ENCODE peak calls at places on chromosome 21, in ten cellular contexts. One of them, this sample, is unnamed.
A peak's percentile ranks its signal among the peaks of the same experiment; 100 is the strongest.

GRCh38 chr21:30714436-30714835 is 4.1 kb downstream of the KRTAP21-3 start:
- DNase-seq in body of pancreas: no peak
- DNase-seq in activated CD8-positive, alpha-beta T cell treated with anti-CD3 and anti-CD28 coated beads for 36 hours: no peak
- DNase-seq in fibroblast of lung: no peak
- DNase-seq in A549: no peak
- DNase-seq in pancreas: no peak
- DNase-seq in upper lobe of right lung: no peak
- DNase-seq in type B pancreatic cell: no peak
- DNase-seq in HFF-Myc: no peak
- DNase-seq in lower lobe of right lung: no peak
- DNase-seq in this sample: no peak

GRCh38 chr21:15688809-15689208 is 41.0 kb upstream of the USP25 start:
- DNase-seq in HFF-Myc: no peak
- DNase-seq in activated CD8-positive, alpha-beta T cell treated with anti-CD3 and anti-CD28 coated beads for 36 hours: no peak
- DNase-seq in A549: no peak
- DNase-seq in upper lobe of right lung: no peak
- DNase-seq in body of pancreas: no peak
- DNase-seq in fibroblast of lung: peak; percentile 33
- DNase-seq in type B pancreatic cell: no peak
- DNase-seq in pancreas: no peak
- DNase-seq in lower lobe of right lung: no peak
- DNase-seq in this sample: no peak

GRCh38 chr21:24693779-24694178 is 913.5 kb downstream of the MRPL39 start:
- DNase-seq in lower lobe of right lung: no peak
- DNase-seq in type B pancreatic cell: no peak
- DNase-seq in activated CD8-positive, alpha-beta T cell treated with anti-CD3 and anti-CD28 coated beads for 36 hours: no peak
- DNase-seq in HFF-Myc: no peak
- DNase-seq in A549: no peak
- DNase-seq in body of pancreas: no peak
- DNase-seq in fibroblast of lung: peak; percentile 14
- DNase-seq in upper lobe of right lung: no peak
- DNase-seq in pancreas: no peak
- DNase-seq in this sample: no peak

GRCh38 chr21:33461538-33462250 is 18.1 kb downstream of the TMEM50B start:
- DNase-seq in lower lobe of right lung: no peak
- DNase-seq in activated CD8-positive, alpha-beta T cell treated with anti-CD3 and anti-CD28 coated beads for 36 hours: no peak
- DNase-seq in body of pancreas: no peak
- DNase-seq in pancreas: no peak
- DNase-seq in fibroblast of lung: no peak
- DNase-seq in HFF-Myc: no peak
- DNase-seq in type B pancreatic cell: no peak
- DNase-seq in upper lobe of right lung: no peak
- DNase-seq in A549: no peak
- DNase-seq in this sample: no peak

GRCh38 chr21:16179732-16180131 is 449.9 kb downstream of the USP25 start:
- DNase-seq in lower lobe of right lung: no peak
- DNase-seq in type B pancreatic cell: no peak
- DNase-seq in pancreas: no peak
- DNase-seq in fibroblast of lung: no peak
- DNase-seq in HFF-Myc: no peak
- DNase-seq in activated CD8-positive, alpha-beta T cell treated with anti-CD3 and anti-CD28 coated beads for 36 hours: no peak
- DNase-seq in A549: no peak
- DNase-seq in upper lobe of right lung: no peak
- DNase-seq in body of pancreas: no peak
- DNase-seq in this sample: no peak

GRCh38 chr21:28633803-28634572 is 358.7 kb downstream of the LTN1 start:
- DNase-seq in activated CD8-positive, alpha-beta T cell treated with anti-CD3 and anti-CD28 coated beads for 36 hours: no peak
- DNase-seq in upper lobe of right lung: no peak
- DNase-seq in pancreas: no peak
- DNase-seq in lower lobe of right lung: no peak
- DNase-seq in A549: no peak
- DNase-seq in fibroblast of lung: peak; percentile 75
- DNase-seq in body of pancreas: no peak
- DNase-seq in HFF-Myc: no peak
- DNase-seq in type B pancreatic cell: no peak
- DNase-seq in this sample: no peak

GRCh38 chr21:14678987-14679574 is 133.0 kb upstream of the SAMSN1 start:
- DNase-seq in body of pancreas: no peak
- DNase-seq in activated CD8-positive, alpha-beta T cell treated with anti-CD3 and anti-CD28 coated beads for 36 hours: no peak
- DNase-seq in lower lobe of right lung: no peak
- DNase-seq in A549: no peak
- DNase-seq in type B pancreatic cell: no peak
- DNase-seq in fibroblast of lung: no peak
- DNase-seq in pancreas: no peak
- DNase-seq in upper lobe of right lung: no peak
- DNase-seq in HFF-Myc: no peak
- DNase-seq in this sample: no peak

GRCh38 chr21:14306143-14306907 is 76.6 kb downstream of the HSPA13 start:
- DNase-seq in type B pancreatic cell: no peak
- DNase-seq in activated CD8-positive, alpha-beta T cell treated with anti-CD3 and anti-CD28 coated beads for 36 hours: no peak
- DNase-seq in upper lobe of right lung: no peak
- DNase-seq in fibroblast of lung: peak; percentile 18
- DNase-seq in lower lobe of right lung: no peak
- DNase-seq in HFF-Myc: no peak
- DNase-seq in pancreas: no peak
- DNase-seq in A549: no peak
- DNase-seq in body of pancreas: no peak
- DNase-seq in this sample: no peak

GRCh38 chr21:28975401-28975800 is 17.3 kb downstream of the LTN1 start:
- DNase-seq in HFF-Myc: peak; percentile 73
- DNase-seq in body of pancreas: no peak
- DNase-seq in A549: no peak
- DNase-seq in lower lobe of right lung: no peak
- DNase-seq in upper lobe of right lung: no peak
- DNase-seq in fibroblast of lung: peak; percentile 67
- DNase-seq in activated CD8-positive, alpha-beta T cell treated with anti-CD3 and anti-CD28 coated beads for 36 hours: no peak
- DNase-seq in pancreas: no peak
- DNase-seq in type B pancreatic cell: no peak
- DNase-seq in this sample: no peak

GRCh38 chr21:31938330-31939301 is 65.8 kb downstream of the HUNK start:
- DNase-seq in type B pancreatic cell: no peak
- DNase-seq in lower lobe of right lung: no peak
- DNase-seq in body of pancreas: peak; percentile 27
- DNase-seq in A549: no peak
- DNase-seq in fibroblast of lung: no peak
- DNase-seq in pancreas: no peak
- DNase-seq in upper lobe of right lung: no peak
- DNase-seq in HFF-Myc: no peak
- DNase-seq in activated CD8-positive, alpha-beta T cell treated with anti-CD3 and anti-CD28 coated beads for 36 hours: no peak
- DNase-seq in this sample: no peak

GRCh38 chr21:32083175-32083574 is 195.7 kb downstream of the MIS18A start:
- DNase-seq in upper lobe of right lung: no peak
- DNase-seq in fibroblast of lung: peak; percentile 4
- DNase-seq in activated CD8-positive, alpha-beta T cell treated with anti-CD3 and anti-CD28 coated beads for 36 hours: no peak
- DNase-seq in A549: no peak
- DNase-seq in lower lobe of right lung: no peak
- DNase-seq in type B pancreatic cell: no peak
- DNase-seq in HFF-Myc: no peak
- DNase-seq in body of pancreas: no peak
- DNase-seq in pancreas: no peak
- DNase-seq in this sample: no peak

GRCh38 chr21:24545807-24546361 is 1061.4 kb downstream of the MRPL39 start:
- DNase-seq in body of pancreas: no peak
- DNase-seq in pancreas: no peak
- DNase-seq in type B pancreatic cell: no peak
- DNase-seq in upper lobe of right lung: no peak
- DNase-seq in fibroblast of lung: no peak
- DNase-seq in lower lobe of right lung: no peak
- DNase-seq in A549: no peak
- DNase-seq in HFF-Myc: no peak
- DNase-seq in activated CD8-positive, alpha-beta T cell treated with anti-CD3 and anti-CD28 coated beads for 36 hours: no peak
- DNase-seq in this sample: no peak

GRCh38 chr21:28818663-28819278 is 173.9 kb downstream of the LTN1 start:
- DNase-seq in upper lobe of right lung: no peak
- DNase-seq in fibroblast of lung: peak; percentile 70
- DNase-seq in lower lobe of right lung: no peak
- DNase-seq in body of pancreas: no peak
- DNase-seq in HFF-Myc: no peak
- DNase-seq in activated CD8-positive, alpha-beta T cell treated with anti-CD3 and anti-CD28 coated beads for 36 hours: no peak
- DNase-seq in A549: no peak
- DNase-seq in type B pancreatic cell: no peak
- DNase-seq in pancreas: no peak
- DNase-seq in this sample: no peak

GRCh38 chr21:31786164-31786920 is 54.4 kb upstream of the SCAF4 start:
- DNase-seq in fibroblast of lung: no peak
- DNase-seq in body of pancreas: no peak
- DNase-seq in type B pancreatic cell: no peak
- DNase-seq in lower lobe of right lung: no peak
- DNase-seq in pancreas: no peak
- DNase-seq in A549: no peak
- DNase-seq in upper lobe of right lung: no peak
- DNase-seq in HFF-Myc: no peak
- DNase-seq in activated CD8-positive, alpha-beta T cell treated with anti-CD3 and anti-CD28 coated beads for 36 hours: no peak
- DNase-seq in this sample: no peak

DNA sequence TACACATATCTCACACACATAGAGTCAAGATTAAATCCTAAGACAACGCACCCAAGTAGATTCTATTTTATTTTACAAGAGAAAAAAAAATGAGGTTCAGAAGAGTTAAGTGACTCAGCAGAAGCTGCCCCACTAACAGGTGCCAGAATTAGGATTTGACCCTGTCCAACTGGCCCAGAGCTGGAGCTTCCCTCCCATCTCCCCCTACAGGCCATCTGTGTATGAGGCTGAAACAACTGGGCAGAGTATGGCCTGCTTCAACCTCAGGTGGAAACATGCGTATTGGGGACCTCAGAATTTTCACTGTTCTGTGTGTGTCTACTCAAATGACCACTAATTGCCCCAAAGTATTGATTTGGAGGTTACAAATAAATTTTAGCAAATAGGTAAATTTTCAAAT is 29.9 kb downstream of the PSMG1 start:
- DNase-seq in body of pancreas: no peak
- DNase-seq in fibroblast of lung: no peak
- DNase-seq in pancreas: no peak
- DNase-seq in type B pancreatic cell: no peak
- DNase-seq in upper lobe of right lung: no peak
- DNase-seq in lower lobe of right lung: no peak
- DNase-seq in A549: no peak
- DNase-seq in activated CD8-positive, alpha-beta T cell treated with anti-CD3 and anti-CD28 coated beads for 36 hours: no peak
- DNase-seq in HFF-Myc: no peak
- DNase-seq in this sample: no peak
- TF ChIP-seq CTCF in body of pancreas: peak; percentile 9
- TF ChIP-seq CTCF in fibroblast of lung: peak; percentile 62
- TF ChIP-seq CTCF in pancreas: peak; percentile 12
- TF ChIP-seq CTCF in type B pancreatic cell: peak; percentile 67
- TF ChIP-seq CTCF in upper lobe of right lung: peak; percentile 32
- TF ChIP-seq CTCF in lower lobe of right lung: peak; percentile 28
- TF ChIP-seq CTCF in A549: peak; percentile 6
- TF ChIP-seq CTCF in activated CD8-positive, alpha-beta T cell treated with anti-CD3 and anti-CD28 coated beads for 36 hours: no peak
- TF ChIP-seq CTCF in HFF-Myc: peak; percentile 65
- TF ChIP-seq CTCF in this sample: no peak

DNA sequence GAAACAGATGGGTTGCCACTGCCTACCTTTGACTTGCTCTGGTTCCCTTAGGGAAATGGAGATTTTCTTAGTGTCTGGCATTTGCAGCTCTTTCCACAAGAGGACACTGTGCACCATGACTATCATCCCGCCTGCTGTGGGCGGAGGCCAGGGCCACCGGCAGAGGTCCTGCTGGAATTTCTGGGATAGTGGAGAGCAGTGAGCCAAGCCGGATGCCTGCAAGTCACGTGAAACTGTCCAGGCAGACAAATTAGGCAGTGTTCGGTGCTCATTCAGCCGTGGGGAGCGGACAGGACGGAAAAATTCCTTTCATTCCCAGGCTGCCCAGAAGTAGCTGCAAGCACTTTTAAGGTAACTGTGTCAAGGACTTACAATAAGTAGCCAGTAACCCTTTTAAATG is 43.4 kb downstream of the IGSF5 start:
- DNase-seq in lower lobe of right lung: peak; percentile 82
- DNase-seq in activated CD8-positive, alpha-beta T cell treated with anti-CD3 and anti-CD28 coated beads for 36 hours: no peak
- DNase-seq in HFF-Myc: peak; percentile 24
- DNase-seq in A549: peak; percentile 67
- DNase-seq in upper lobe of right lung: peak; percentile 89
- DNase-seq in body of pancreas: peak; percentile 80
- DNase-seq in type B pancreatic cell: peak; percentile 88
- DNase-seq in pancreas: peak; percentile 73
- DNase-seq in fibroblast of lung: peak; percentile 26
- DNase-seq in this sample: no peak
- TF ChIP-seq CTCF in lower lobe of right lung: peak; percentile 65
- TF ChIP-seq CTCF in activated CD8-positive, alpha-beta T cell treated with anti-CD3 and anti-CD28 coated beads for 36 hours: no peak
- TF ChIP-seq CTCF in HFF-Myc: peak; percentile 54
- TF ChIP-seq CTCF in A549: peak; percentile 64
- TF ChIP-seq CTCF in upper lobe of right lung: peak; percentile 76
- TF ChIP-seq CTCF in body of pancreas: peak; percentile 94
- TF ChIP-seq CTCF in type B pancreatic cell: peak; percentile 95
- TF ChIP-seq CTCF in pancreas: peak; percentile 55
- TF ChIP-seq CTCF in fibroblast of lung: peak; percentile 52
- TF ChIP-seq CTCF in this sample: no peak

GRCh38 chr21:17542371-17542992 is 29.6 kb downstream of the CXADR start:
- DNase-seq in body of pancreas: no peak
- DNase-seq in type B pancreatic cell: no peak
- DNase-seq in lower lobe of right lung: no peak
- DNase-seq in fibroblast of lung: peak; percentile 62
- DNase-seq in HFF-Myc: no peak
- DNase-seq in A549: no peak
- DNase-seq in activated CD8-positive, alpha-beta T cell treated with anti-CD3 and anti-CD28 coated beads for 36 hours: no peak
- DNase-seq in pancreas: no peak
- DNase-seq in upper lobe of right lung: no peak
- DNase-seq in this sample: no peak
- TF ChIP-seq CTCF in body of pancreas: no peak
- TF ChIP-seq CTCF in type B pancreatic cell: no peak
- TF ChIP-seq CTCF in lower lobe of right lung: no peak
- TF ChIP-seq CTCF in fibroblast of lung: no peak
- TF ChIP-seq CTCF in HFF-Myc: no peak
- TF ChIP-seq CTCF in A549: no peak
- TF ChIP-seq CTCF in activated CD8-positive, alpha-beta T cell treated with anti-CD3 and anti-CD28 coated beads for 36 hours: no peak
- TF ChIP-seq CTCF in pancreas: no peak
- TF ChIP-seq CTCF in upper lobe of right lung: no peak
- TF ChIP-seq CTCF in this sample: no peak

GRCh38 chr21:46635324-46636180 is at the start of gene PRMT2:
- DNase-seq in lower lobe of right lung: peak; percentile 98
- DNase-seq in HFF-Myc: peak; percentile 88
- DNase-seq in fibroblast of lung: peak; percentile 98
- DNase-seq in A549: peak; percentile 93
- DNase-seq in type B pancreatic cell: peak; percentile 100
- DNase-seq in upper lobe of right lung: peak; percentile 99
- DNase-seq in pancreas: peak; percentile 100
- DNase-seq in activated CD8-positive, alpha-beta T cell treated with anti-CD3 and anti-CD28 coated beads for 36 hours: peak; percentile 96
- DNase-seq in body of pancreas: peak; percentile 99
- DNase-seq in this sample: peak; percentile 99
- TF ChIP-seq CTCF in lower lobe of right lung: no peak
- TF ChIP-seq CTCF in HFF-Myc: no peak
- TF ChIP-seq CTCF in fibroblast of lung: no peak
- TF ChIP-seq CTCF in A549: no peak
- TF ChIP-seq CTCF in type B pancreatic cell: no peak
- TF ChIP-seq CTCF in upper lobe of right lung: no peak
- TF ChIP-seq CTCF in pancreas: no peak
- TF ChIP-seq CTCF in activated CD8-positive, alpha-beta T cell treated with anti-CD3 and anti-CD28 coated beads for 36 hours: no peak
- TF ChIP-seq CTCF in body of pancreas: no peak
- TF ChIP-seq CTCF in this sample: no peak

DNA sequence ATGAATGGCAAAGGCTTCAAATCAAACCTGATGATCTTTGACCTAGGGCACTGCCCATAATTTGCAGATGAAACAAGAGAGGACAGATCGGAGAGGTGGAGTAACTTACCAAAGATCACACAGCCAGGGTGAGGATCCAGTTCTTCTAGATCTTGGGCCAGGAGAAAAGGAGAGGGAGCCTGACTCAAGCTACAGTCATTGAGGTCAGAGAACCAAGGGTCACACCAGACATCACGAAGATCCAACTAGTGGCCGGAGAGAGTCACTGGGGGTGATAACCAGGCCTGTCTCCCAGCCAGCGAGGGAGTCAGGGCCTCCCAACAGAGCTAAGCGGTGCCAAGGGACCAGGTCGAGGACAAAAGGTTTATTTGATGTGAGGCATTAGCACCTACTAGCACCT is 115.0 kb downstream of the RIPK4 start:
- DNase-seq in activated CD8-positive, alpha-beta T cell treated with anti-CD3 and anti-CD28 coated beads for 36 hours: no peak
- DNase-seq in fibroblast of lung: no peak
- DNase-seq in pancreas: no peak
- DNase-seq in HFF-Myc: no peak
- DNase-seq in body of pancreas: no peak
- DNase-seq in lower lobe of right lung: no peak
- DNase-seq in A549: no peak
- DNase-seq in upper lobe of right lung: peak; percentile 45
- DNase-seq in type B pancreatic cell: no peak
- DNase-seq in this sample: no peak
- TF ChIP-seq CTCF in activated CD8-positive, alpha-beta T cell treated with anti-CD3 and anti-CD28 coated beads for 36 hours: no peak
- TF ChIP-seq CTCF in fibroblast of lung: no peak
- TF ChIP-seq CTCF in pancreas: no peak
- TF ChIP-seq CTCF in HFF-Myc: no peak
- TF ChIP-seq CTCF in body of pancreas: no peak
- TF ChIP-seq CTCF in lower lobe of right lung: no peak
- TF ChIP-seq CTCF in A549: no peak
- TF ChIP-seq CTCF in upper lobe of right lung: no peak
- TF ChIP-seq CTCF in type B pancreatic cell: no peak
- TF ChIP-seq CTCF in this sample: no peak